ENCODE peak calls at places on chromosomes 16 and 17, in four cellular contexts. Q, H, T and S are unnamed samples.

GRCh38 chr17:17382060-17382449 is 78.9 kb downstream of the NT5M start:
- DNase-seq in Q (no peak), H (no peak), T (no peak), S (no peak)

GRCh38 chr17:31518478-31518877 is 127.0 kb downstream of the RAB11FIP4 start:
- DNase-seq in Q (no peak), H (no peak), T (no peak), S (no peak)

GRCh38 chr17:75813081-75814020 is 28.7 kb downstream of the UNK start:
- DNase-seq in Q (no peak), H (no peak), T (no peak), S (no peak)

GRCh38 chr16:84442416-84443145 is 61.9 kb downstream of the MEAK7 start:
- DNase-seq in Q (no peak), H (no peak), T (no peak), S (no peak)

GRCh38 chr16:27430923-27431484 is 29.0 kb downstream of the IL21R start:
- DNase-seq in Q (peak; percentile 18), H (no peak), T (peak; percentile 13), S (no peak)

GRCh38 chr17:80414508-80414802 is 512 bp upstream of the ENDOV start:
- DNase-seq in Q (no peak), H (no peak), T (no peak), S (no peak)

GRCh38 chr16:79801550-79802090 is 201.1 kb upstream of the MAF start:
- DNase-seq in Q (no peak), H (peak; percentile 97), T (no peak), S (no peak)

GRCh38 chr17:7927596-7927995 is 2.1 kb downstream of the KCNAB3 start:
- DNase-seq in Q (no peak), H (no peak), T (no peak), S (no peak)

GRCh38 chr16:30924086-30924714 is 828 bp downstream of the FBXL19 start:
- DNase-seq in Q (no peak), H (no peak), T (no peak), S (no peak)

GRCh38 chr17:8900626-8901585 is 33.4 kb upstream of the PIK3R6 start:
- DNase-seq in Q (no peak), H (no peak), T (peak; percentile 17), S (no peak)

GRCh38 chr16:53456625-53457024 is 22.4 kb downstream of the RBL2 start:
- DNase-seq in Q (no peak), H (no peak), T (no peak), S (no peak)

GRCh38 chr16:68062910-68063393 is 22.2 kb upstream of the NFATC3 start:
- DNase-seq in Q (no peak), H (no peak), T (peak; percentile 25), S (no peak)

GRCh38 chr17:27496501-27496943 is 40.3 kb downstream of the KSR1 start:
- DNase-seq in Q (peak; percentile 38), H (no peak), T (peak; percentile 47), S (no peak)

GRCh38 chr17:20314834-20315233 is 152.5 kb downstream of the LGALS9B start:
- DNase-seq in Q (no peak), H (no peak), T (no peak), S (no peak)

GRCh38 chr17:3385869-3386816 is at the start of gene OR3A2:
- DNase-seq in Q (no peak), H (no peak), T (no peak), S (no peak)

GRCh38 chr16:30925646-30926332 is 2.4 kb downstream of the FBXL19 start:
- DNase-seq in Q (no peak), H (no peak), T (no peak), S (no peak)

GRCh38 chr17:44905006-44906000 is 6.1 kb upstream of the EFTUD2 start:
- DNase-seq in Q (no peak), H (no peak), T (no peak), S (no peak)

GRCh38 chr17:77493238-77493812 is 352.6 kb downstream of the SEC14L1 start:
- DNase-seq in Q (no peak), H (no peak), T (no peak), S (no peak)

GRCh38 chr16:87789437-87790277 is 23.9 kb upstream of the KLHDC4 start:
- DNase-seq in Q (no peak), H (peak; percentile 59), T (peak; percentile 60), S (peak; percentile 74)

GRCh38 chr17:14301279-14301760 is 439 bp downstream of the HS3ST3B1 start:
- DNase-seq in Q (no peak), H (no peak), T (peak; percentile 27), S (no peak)

GRCh38 chr16:13873835-13874438 is 46.0 kb upstream of the ERCC4 start:
- DNase-seq in Q (no peak), H (no peak), T (no peak), S (no peak)

GRCh38 chr16:89701425-89702406 is at the start of gene SPATA2L:
- DNase-seq in Q (peak; percentile 94), H (peak; percentile 72), T (peak; percentile 98), S (no peak)

GRCh38 chr16:89704281-89704680 is 2.8 kb upstream of the SPATA2L start:
- DNase-seq in Q (no peak), H (no peak), T (no peak), S (no peak)

GRCh38 chr16:89700100-89700648 is 1.3 kb downstream of the SPATA2L start:
- DNase-seq in Q (peak; percentile 100), H (peak; percentile 90), T (peak; percentile 100), S (peak; percentile 81)

GRCh38 chr16:89697616-89698331 is 3.7 kb downstream of the SPATA2L start:
- DNase-seq in Q (no peak), H (no peak), T (no peak), S (no peak)

DNA sequence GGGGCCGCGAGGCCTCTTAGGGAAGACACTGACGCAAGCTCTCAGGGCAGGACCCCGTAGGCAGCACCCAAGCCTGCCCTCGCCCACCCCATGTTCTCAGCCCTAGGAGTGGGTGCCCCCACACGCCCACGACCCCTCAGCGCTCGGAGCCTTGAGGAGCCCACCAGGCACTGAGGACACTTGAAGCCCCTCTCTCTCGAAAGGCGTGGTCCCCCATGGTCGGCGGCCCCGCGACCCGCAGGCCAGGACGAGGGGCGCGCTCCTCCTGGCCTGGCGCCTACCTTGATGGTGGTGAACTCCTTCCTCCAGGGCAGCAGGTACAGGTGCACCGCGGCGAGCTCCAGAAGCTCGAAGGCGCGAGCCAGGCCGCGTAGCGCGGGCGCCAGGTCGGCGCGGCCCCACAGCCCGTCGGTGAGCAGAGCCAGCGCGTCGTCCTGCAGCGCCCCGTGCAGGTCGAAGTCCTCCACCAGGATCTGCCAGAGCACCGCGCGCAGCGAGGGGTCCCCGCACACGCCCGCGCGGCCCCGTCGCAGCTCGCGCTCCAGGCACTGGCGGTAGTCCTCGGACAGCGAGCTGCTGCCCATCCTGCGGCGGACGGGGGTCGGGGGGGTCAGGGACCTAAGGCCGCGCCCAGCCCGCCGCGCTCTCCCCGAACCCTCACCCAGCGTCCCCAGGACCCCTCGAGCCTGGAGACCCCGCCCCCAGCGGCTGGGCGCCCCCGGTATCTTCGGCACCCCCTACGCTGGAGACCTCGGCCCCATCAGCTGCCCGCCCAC is 668 bp downstream of the SPATA2L start:
- DNase-seq in Q (no peak), H (no peak), T (peak; percentile 76), S (no peak)
- TF ChIP-seq CTCF in Q (no peak), H (peak; percentile 24), T (no peak), S (peak; percentile 16)

GRCh38 chr17:67689534-67690177 is 28.1 kb upstream of the NOL11 start:
- DNase-seq in Q (peak; percentile 41), H (peak; percentile 35), T (peak; percentile 44), S (peak; percentile 13)
- TF ChIP-seq CTCF in Q (peak; percentile 58), H (peak; percentile 64), T (no peak), S (peak; percentile 68)

DNA sequence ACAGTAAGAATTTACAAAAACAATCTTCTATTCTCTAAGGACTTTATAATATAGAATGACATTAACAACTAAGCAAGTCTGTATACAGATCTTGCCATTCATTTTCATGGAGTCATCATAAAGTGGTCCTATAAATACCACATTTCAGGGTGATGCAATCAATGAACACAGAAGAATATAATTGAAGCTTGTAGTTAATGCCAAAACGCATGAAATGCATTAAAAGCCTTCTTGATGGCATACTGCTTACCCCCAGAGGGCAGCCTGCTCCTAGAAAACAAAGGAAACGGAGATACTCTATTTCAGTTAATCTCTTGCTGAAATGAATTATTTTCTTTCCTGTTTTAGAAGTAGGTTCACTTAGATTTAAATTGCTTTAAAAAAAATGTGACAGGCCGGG is 45.2 kb upstream of the STAC2 start:
- DNase-seq in Q (peak; percentile 32), H (no peak), T (no peak), S (peak; percentile 53)
- TF ChIP-seq CTCF in Q (peak; percentile 8), H (peak; percentile 33), T (no peak), S (peak; percentile 71)

DNA sequence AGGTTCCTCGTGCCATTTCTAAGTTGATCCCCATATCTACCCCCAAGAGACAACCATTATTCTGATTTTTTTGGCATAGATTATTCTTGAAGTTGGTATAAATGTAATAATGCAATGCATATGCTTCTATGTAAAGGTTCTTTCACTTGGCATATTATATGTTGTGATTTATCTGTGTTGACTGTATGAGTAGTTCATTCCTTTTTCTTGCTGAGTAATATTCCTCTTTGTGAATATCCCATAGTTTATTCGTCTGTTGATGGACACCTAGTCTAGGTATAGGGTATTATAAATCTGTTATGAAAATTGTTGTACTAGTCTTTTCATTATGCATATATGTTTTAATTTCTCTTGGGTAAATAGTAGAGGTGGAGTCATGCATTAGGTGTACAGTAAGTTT is 36.6 kb downstream of the TANC2 start:
- DNase-seq in Q (no peak), H (no peak), T (no peak), S (no peak)
- TF ChIP-seq CTCF in Q (no peak), H (no peak), T (no peak), S (no peak)

DNA sequence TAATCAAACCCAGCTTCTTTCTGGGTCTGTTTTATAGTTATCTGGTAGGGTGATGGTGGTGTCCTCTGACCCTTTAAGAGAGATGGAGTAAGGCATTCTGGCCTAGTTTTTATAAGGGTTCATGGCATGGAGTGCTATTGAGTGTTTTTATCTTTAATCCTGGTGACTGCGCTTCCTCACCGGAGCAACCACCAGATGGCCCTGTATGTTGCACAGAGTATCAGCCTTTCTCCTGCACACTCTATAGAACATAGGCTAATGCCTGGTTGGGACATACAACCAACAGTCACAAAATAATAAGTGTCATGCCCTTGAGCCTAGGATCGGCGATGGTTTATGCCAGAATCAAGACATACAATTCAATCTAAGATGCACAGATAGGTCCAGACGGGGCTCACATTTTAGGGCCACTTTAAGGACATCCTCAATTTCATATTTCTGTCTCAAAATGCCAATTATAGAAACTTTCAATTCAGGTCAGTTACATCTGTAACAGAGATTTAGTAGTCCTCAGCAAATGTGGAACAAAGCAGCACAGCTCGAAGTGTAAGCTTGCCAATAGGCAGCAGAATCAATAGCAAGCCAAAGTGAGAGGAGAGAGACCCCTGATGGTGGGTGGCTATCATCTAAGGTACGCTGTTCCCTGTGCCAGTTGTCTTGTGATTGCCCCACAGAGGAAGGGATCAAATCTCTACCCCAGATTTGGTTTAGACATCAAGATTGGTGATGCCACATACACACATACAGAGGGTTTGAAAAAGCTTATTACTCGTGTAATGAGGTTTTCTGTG is 37.2 kb upstream of the HOXB9 start:
- DNase-seq in Q (no peak), H (no peak), T (no peak), S (no peak)
- TF ChIP-seq CTCF in Q (no peak), H (no peak), T (no peak), S (peak; percentile 9)